ENCODE peak calls at places on chromosomes 13 and 19, in four cellular contexts. One of them, this sample, is unnamed.
A peak's percentile ranks its signal among the peaks of the same experiment; 100 is the strongest.

GRCh38 chr13:76016799-76017198 is 380.7 kb downstream of the LMO7 start:
- DNase-seq in choroid plexus epithelial cell: peak; percentile 61
- DNase-seq in GM06990: no peak
- DNase-seq in breast epithelium: no peak
- DNase-seq in this sample: peak; percentile 18

GRCh38 chr19:54207908-54208783 is 7.5 kb downstream of the RPS9 start:
- DNase-seq in choroid plexus epithelial cell: peak; percentile 99
- DNase-seq in GM06990: peak; percentile 62
- DNase-seq in breast epithelium: peak; percentile 62
- DNase-seq in this sample: peak; percentile 61

GRCh38 chr13:46181799-46182490 is at the start of gene LCP1:
- DNase-seq in choroid plexus epithelial cell: no peak
- DNase-seq in GM06990: peak; percentile 90
- DNase-seq in breast epithelium: peak; percentile 39
- DNase-seq in this sample: peak; percentile 61

GRCh38 chr13:27079421-27079958 is 92.1 kb downstream of the USP12 start:
- DNase-seq in choroid plexus epithelial cell: peak; percentile 77
- DNase-seq in GM06990: no peak
- DNase-seq in breast epithelium: no peak
- DNase-seq in this sample: no peak

GRCh38 chr13:22114630-22115311 is 443.9 kb downstream of the FGF9 start:
- DNase-seq in choroid plexus epithelial cell: no peak
- DNase-seq in GM06990: peak; percentile 85
- DNase-seq in breast epithelium: no peak
- DNase-seq in this sample: peak; percentile 84

GRCh38 chr13:66994097-66994496 is 236.0 kb downstream of the PCDH9 start:
- DNase-seq in choroid plexus epithelial cell: peak; percentile 76
- DNase-seq in GM06990: no peak
- DNase-seq in breast epithelium: peak; percentile 64
- DNase-seq in this sample: no peak

GRCh38 chr19:46049597-46049996 is 8.8 kb upstream of the IGFL4 start:
- DNase-seq in choroid plexus epithelial cell: no peak
- DNase-seq in GM06990: no peak
- DNase-seq in breast epithelium: no peak
- DNase-seq in this sample: no peak

GRCh38 chr13:44396963-44397580 is 23.4 kb downstream of the SERP2 start:
- DNase-seq in choroid plexus epithelial cell: peak; percentile 92
- DNase-seq in GM06990: no peak
- DNase-seq in breast epithelium: no peak
- DNase-seq in this sample: no peak

GRCh38 chr19:33284146-33284643 is 18.1 kb downstream of the CEBPA start:
- DNase-seq in choroid plexus epithelial cell: no peak
- DNase-seq in GM06990: no peak
- DNase-seq in breast epithelium: no peak
- DNase-seq in this sample: no peak
- TF ChIP-seq CTCF in choroid plexus epithelial cell: no peak
- TF ChIP-seq CTCF in GM06990: no peak
- TF ChIP-seq CTCF in breast epithelium: no peak
- TF ChIP-seq CTCF in this sample: no peak

DNA sequence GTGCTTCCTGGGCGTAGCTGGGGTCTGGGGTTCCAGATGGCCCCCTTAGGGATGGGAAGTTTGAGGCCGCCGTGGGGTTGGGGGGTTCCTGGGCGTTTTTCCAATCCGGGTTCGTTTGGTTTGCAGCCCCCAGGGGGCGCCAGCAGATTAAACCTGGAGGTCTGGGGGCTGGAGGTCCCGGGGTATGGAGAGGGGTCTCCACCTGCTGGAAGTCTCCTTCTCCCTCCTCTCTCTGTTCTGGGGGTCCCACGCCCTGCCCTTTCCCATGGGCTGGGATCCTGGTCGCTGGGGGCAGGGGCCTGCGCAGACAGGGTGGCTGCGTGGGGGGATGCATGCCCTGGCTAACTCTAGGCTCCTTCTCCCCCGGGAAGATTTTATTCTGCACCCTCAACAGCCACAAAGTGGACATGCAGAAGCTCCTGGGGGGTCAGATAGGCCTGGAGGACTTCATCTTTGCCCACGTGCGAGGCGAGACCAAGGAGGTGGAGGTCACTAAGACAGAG is 897 bp downstream of the GIPC3 start:
- DNase-seq in choroid plexus epithelial cell: no peak
- DNase-seq in GM06990: no peak
- DNase-seq in breast epithelium: no peak
- DNase-seq in this sample: no peak
- TF ChIP-seq CTCF in choroid plexus epithelial cell: peak; percentile 72
- TF ChIP-seq CTCF in GM06990: peak; percentile 67
- TF ChIP-seq CTCF in breast epithelium: no peak
- TF ChIP-seq CTCF in this sample: peak; percentile 53

GRCh38 chr13:68386808-68387207 is 1156.7 kb upstream of the PCDH9 start:
- DNase-seq in choroid plexus epithelial cell: no peak
- DNase-seq in GM06990: no peak
- DNase-seq in breast epithelium: no peak
- DNase-seq in this sample: no peak

GRCh38 chr13:68390987-68391386 is 1160.9 kb upstream of the PCDH9 start:
- DNase-seq in choroid plexus epithelial cell: no peak
- DNase-seq in GM06990: no peak
- DNase-seq in breast epithelium: no peak
- DNase-seq in this sample: no peak
- TF ChIP-seq CTCF in choroid plexus epithelial cell: no peak
- TF ChIP-seq CTCF in GM06990: no peak
- TF ChIP-seq CTCF in breast epithelium: no peak
- TF ChIP-seq CTCF in this sample: no peak

GRCh38 chr19:29942404-29943261 is 594 bp downstream of the URI1 start:
- DNase-seq in choroid plexus epithelial cell: no peak
- DNase-seq in GM06990: peak; percentile 88
- DNase-seq in breast epithelium: no peak
- DNase-seq in this sample: peak; percentile 83
- TF ChIP-seq CTCF in choroid plexus epithelial cell: no peak
- TF ChIP-seq CTCF in GM06990: no peak
- TF ChIP-seq CTCF in breast epithelium: no peak
- TF ChIP-seq CTCF in this sample: no peak

GRCh38 chr19:2110822-2111221 is 14.1 kb downstream of the IZUMO4 start:
- DNase-seq in choroid plexus epithelial cell: no peak
- DNase-seq in GM06990: no peak
- DNase-seq in breast epithelium: no peak
- DNase-seq in this sample: no peak
- TF ChIP-seq CTCF in choroid plexus epithelial cell: peak; percentile 20
- TF ChIP-seq CTCF in GM06990: peak; percentile 30
- TF ChIP-seq CTCF in breast epithelium: no peak
- TF ChIP-seq CTCF in this sample: peak; percentile 25

GRCh38 chr13:61286148-61286745 is 129.4 kb downstream of the PCDH20 start:
- DNase-seq in choroid plexus epithelial cell: no peak
- DNase-seq in GM06990: no peak
- DNase-seq in breast epithelium: no peak
- DNase-seq in this sample: no peak
- TF ChIP-seq CTCF in choroid plexus epithelial cell: no peak
- TF ChIP-seq CTCF in GM06990: peak; percentile 37
- TF ChIP-seq CTCF in breast epithelium: no peak
- TF ChIP-seq CTCF in this sample: peak; percentile 35

DNA sequence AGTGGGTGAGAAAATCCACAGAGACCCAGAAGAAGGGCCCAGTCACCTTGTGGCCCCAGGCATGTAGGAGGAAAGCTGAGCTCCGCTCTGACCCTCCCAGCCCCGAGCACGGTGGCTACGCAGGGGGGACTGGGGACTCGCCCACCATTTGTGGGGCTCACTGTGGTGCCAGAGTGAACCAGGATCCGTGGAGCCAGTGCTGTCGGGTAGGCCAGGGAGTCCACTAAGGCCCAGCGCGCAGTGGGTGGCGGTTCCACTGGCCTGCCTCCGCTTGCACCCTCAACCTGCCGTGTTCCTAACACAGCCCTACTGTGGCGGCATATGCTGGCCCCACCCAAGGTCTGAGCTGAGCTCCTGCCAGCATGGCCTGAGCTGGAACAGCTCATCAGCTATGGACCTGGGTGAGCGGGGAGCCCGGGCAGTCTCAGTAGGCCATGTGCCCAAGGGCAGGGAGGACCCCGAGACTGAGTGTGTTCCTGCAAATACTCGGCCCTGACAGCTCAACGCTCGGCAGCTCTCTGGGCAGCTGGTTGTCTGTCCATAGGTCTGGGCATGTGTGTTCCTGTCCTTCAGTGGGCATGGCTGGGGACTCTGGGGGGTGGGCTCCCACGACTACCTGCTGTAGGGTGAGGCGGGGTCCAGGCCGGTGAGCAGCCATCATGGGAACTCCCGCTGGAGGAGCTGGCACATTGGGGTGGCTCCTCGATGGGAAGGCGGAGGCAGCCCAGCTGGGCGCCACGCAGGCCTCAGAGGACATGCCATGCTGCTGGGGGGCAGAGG is 36.6 kb downstream of the CEBPG start:
- DNase-seq in choroid plexus epithelial cell: no peak
- DNase-seq in GM06990: no peak
- DNase-seq in breast epithelium: no peak
- DNase-seq in this sample: no peak
- TF ChIP-seq CTCF in choroid plexus epithelial cell: no peak
- TF ChIP-seq CTCF in GM06990: no peak
- TF ChIP-seq CTCF in breast epithelium: no peak
- TF ChIP-seq CTCF in this sample: no peak

GRCh38 chr19:15166700-15167099 is 34.1 kb downstream of the NOTCH3 start:
- DNase-seq in choroid plexus epithelial cell: no peak
- DNase-seq in GM06990: no peak
- DNase-seq in breast epithelium: no peak
- DNase-seq in this sample: no peak

GRCh38 chr19:15159251-15159650 is 41.5 kb downstream of the NOTCH3 start:
- DNase-seq in choroid plexus epithelial cell: peak; percentile 43
- DNase-seq in GM06990: no peak
- DNase-seq in breast epithelium: no peak
- DNase-seq in this sample: no peak

GRCh38 chr19:15156391-15156790 is 44.4 kb downstream of the NOTCH3 start:
- DNase-seq in choroid plexus epithelial cell: no peak
- DNase-seq in GM06990: no peak
- DNase-seq in breast epithelium: no peak
- DNase-seq in this sample: no peak

GRCh38 chr19:15161028-15161984 is 39.5 kb downstream of the NOTCH3 start:
- DNase-seq in choroid plexus epithelial cell: peak; percentile 47
- DNase-seq in GM06990: no peak
- DNase-seq in breast epithelium: no peak
- DNase-seq in this sample: peak; percentile 76
- TF ChIP-seq CTCF in choroid plexus epithelial cell: peak; percentile 59
- TF ChIP-seq CTCF in GM06990: peak; percentile 77
- TF ChIP-seq CTCF in breast epithelium: no peak
- TF ChIP-seq CTCF in this sample: peak; percentile 60

GRCh38 chr19:52659013-52659412 is 20.9 kb upstream of the ZNF83 start:
- DNase-seq in choroid plexus epithelial cell: no peak
- DNase-seq in GM06990: no peak
- DNase-seq in breast epithelium: no peak
- DNase-seq in this sample: no peak
- TF ChIP-seq CTCF in choroid plexus epithelial cell: no peak
- TF ChIP-seq CTCF in GM06990: no peak
- TF ChIP-seq CTCF in breast epithelium: no peak
- TF ChIP-seq CTCF in this sample: no peak

This sample was measured in GM13977.